ENCODE peak calls at places on chromosome 6, in nine cellular contexts. One of them, this sample, is unnamed.

GRCh38 chr6:42276008-42276890 is 58.6 kb upstream of the MRPS10 start:
- DNase-seq in mesendoderm: no peak
- DNase-seq in heart right ventricle: peak; percentile 62
- DNase-seq in posterior cingulate gyrus: no peak
- DNase-seq in fibroblast of lung: peak; percentile 63
- DNase-seq in choroid plexus epithelial cell: peak; percentile 73
- DNase-seq in activated CD4-positive, alpha-beta T cell treated with anti-CD3 and anti-CD28 coated beads for 1 hour: no peak
- DNase-seq in islet precursor cell: no peak
- DNase-seq in stimulated activated CD8-positive, alpha-beta memory T cell treated with anti-CD3 and anti-CD28 coated beads, Interleukin-4, amount 100 ng/mL, for 1 hour: no peak
- DNase-seq in this sample: no peak

GRCh38 chr6:13307508-13307995 is 20.8 kb downstream of the TBC1D7 start:
- DNase-seq in posterior cingulate gyrus: no peak
- DNase-seq in fibroblast of lung: peak; percentile 70
- DNase-seq in activated CD4-positive, alpha-beta T cell treated with anti-CD3 and anti-CD28 coated beads for 1 hour: no peak
- DNase-seq in mesendoderm: no peak
- DNase-seq in choroid plexus epithelial cell: peak; percentile 93
- DNase-seq in stimulated activated CD8-positive, alpha-beta memory T cell treated with anti-CD3 and anti-CD28 coated beads, Interleukin-4, amount 100 ng/mL, for 1 hour: no peak
- DNase-seq in heart right ventricle: no peak
- DNase-seq in islet precursor cell: no peak
- DNase-seq in this sample: no peak

GRCh38 chr6:140915001-140915950 is 1217.4 kb upstream of the GJE1 start:
- DNase-seq in islet precursor cell: no peak
- DNase-seq in activated CD4-positive, alpha-beta T cell treated with anti-CD3 and anti-CD28 coated beads for 1 hour: no peak
- DNase-seq in mesendoderm: no peak
- DNase-seq in fibroblast of lung: no peak
- DNase-seq in heart right ventricle: no peak
- DNase-seq in posterior cingulate gyrus: no peak
- DNase-seq in stimulated activated CD8-positive, alpha-beta memory T cell treated with anti-CD3 and anti-CD28 coated beads, Interleukin-4, amount 100 ng/mL, for 1 hour: no peak
- DNase-seq in choroid plexus epithelial cell: peak; percentile 19
- DNase-seq in this sample: no peak

GRCh38 chr6:44050872-44051421 is 76.3 kb downstream of the MRPL14 start:
- DNase-seq in posterior cingulate gyrus: no peak
- DNase-seq in activated CD4-positive, alpha-beta T cell treated with anti-CD3 and anti-CD28 coated beads for 1 hour: no peak
- DNase-seq in choroid plexus epithelial cell: no peak
- DNase-seq in stimulated activated CD8-positive, alpha-beta memory T cell treated with anti-CD3 and anti-CD28 coated beads, Interleukin-4, amount 100 ng/mL, for 1 hour: no peak
- DNase-seq in fibroblast of lung: no peak
- DNase-seq in heart right ventricle: no peak
- DNase-seq in mesendoderm: no peak
- DNase-seq in islet precursor cell: peak; percentile 94
- DNase-seq in this sample: no peak

GRCh38 chr6:119647309-119647708 is 297.7 kb upstream of the MAN1A1 start:
- DNase-seq in posterior cingulate gyrus: no peak
- DNase-seq in choroid plexus epithelial cell: peak; percentile 4
- DNase-seq in fibroblast of lung: no peak
- DNase-seq in heart right ventricle: no peak
- DNase-seq in mesendoderm: no peak
- DNase-seq in islet precursor cell: no peak
- DNase-seq in activated CD4-positive, alpha-beta T cell treated with anti-CD3 and anti-CD28 coated beads for 1 hour: no peak
- DNase-seq in stimulated activated CD8-positive, alpha-beta memory T cell treated with anti-CD3 and anti-CD28 coated beads, Interleukin-4, amount 100 ng/mL, for 1 hour: no peak
- DNase-seq in this sample: no peak

GRCh38 chr6:593139-593906 is 63.6 kb downstream of the HUS1B start:
- DNase-seq in stimulated activated CD8-positive, alpha-beta memory T cell treated with anti-CD3 and anti-CD28 coated beads, Interleukin-4, amount 100 ng/mL, for 1 hour: peak; percentile 47
- DNase-seq in activated CD4-positive, alpha-beta T cell treated with anti-CD3 and anti-CD28 coated beads for 1 hour: peak; percentile 32
- DNase-seq in mesendoderm: peak; percentile 66
- DNase-seq in fibroblast of lung: peak; percentile 71
- DNase-seq in posterior cingulate gyrus: peak; percentile 30
- DNase-seq in choroid plexus epithelial cell: peak; percentile 76
- DNase-seq in heart right ventricle: no peak
- DNase-seq in islet precursor cell: no peak
- DNase-seq in this sample: peak; percentile 68

GRCh38 chr6:167663784-167664432 is 162.8 kb upstream of the AFDN start:
- DNase-seq in stimulated activated CD8-positive, alpha-beta memory T cell treated with anti-CD3 and anti-CD28 coated beads, Interleukin-4, amount 100 ng/mL, for 1 hour: no peak
- DNase-seq in heart right ventricle: no peak
- DNase-seq in mesendoderm: no peak
- DNase-seq in choroid plexus epithelial cell: no peak
- DNase-seq in fibroblast of lung: no peak
- DNase-seq in activated CD4-positive, alpha-beta T cell treated with anti-CD3 and anti-CD28 coated beads for 1 hour: no peak
- DNase-seq in islet precursor cell: peak; percentile 40
- DNase-seq in posterior cingulate gyrus: no peak
- DNase-seq in this sample: no peak

GRCh38 chr6:30497714-30498113 is 8.4 kb downstream of the HLA-E start:
- DNase-seq in posterior cingulate gyrus: no peak
- DNase-seq in stimulated activated CD8-positive, alpha-beta memory T cell treated with anti-CD3 and anti-CD28 coated beads, Interleukin-4, amount 100 ng/mL, for 1 hour: no peak
- DNase-seq in choroid plexus epithelial cell: no peak
- DNase-seq in activated CD4-positive, alpha-beta T cell treated with anti-CD3 and anti-CD28 coated beads for 1 hour: no peak
- DNase-seq in fibroblast of lung: no peak
- DNase-seq in mesendoderm: no peak
- DNase-seq in heart right ventricle: no peak
- DNase-seq in islet precursor cell: peak; percentile 21
- DNase-seq in this sample: no peak

GRCh38 chr6:84687487-84687886 is 76.9 kb downstream of the TBX18 start:
- DNase-seq in islet precursor cell: no peak
- DNase-seq in heart right ventricle: no peak
- DNase-seq in mesendoderm: no peak
- DNase-seq in choroid plexus epithelial cell: peak; percentile 63
- DNase-seq in posterior cingulate gyrus: no peak
- DNase-seq in stimulated activated CD8-positive, alpha-beta memory T cell treated with anti-CD3 and anti-CD28 coated beads, Interleukin-4, amount 100 ng/mL, for 1 hour: no peak
- DNase-seq in activated CD4-positive, alpha-beta T cell treated with anti-CD3 and anti-CD28 coated beads for 1 hour: no peak
- DNase-seq in fibroblast of lung: no peak
- DNase-seq in this sample: no peak

GRCh38 chr6:169921853-169922779 is 170.7 kb downstream of the ERMARD start:
- DNase-seq in stimulated activated CD8-positive, alpha-beta memory T cell treated with anti-CD3 and anti-CD28 coated beads, Interleukin-4, amount 100 ng/mL, for 1 hour: no peak
- DNase-seq in activated CD4-positive, alpha-beta T cell treated with anti-CD3 and anti-CD28 coated beads for 1 hour: no peak
- DNase-seq in heart right ventricle: no peak
- DNase-seq in choroid plexus epithelial cell: no peak
- DNase-seq in islet precursor cell: peak; percentile 43
- DNase-seq in mesendoderm: no peak
- DNase-seq in posterior cingulate gyrus: no peak
- DNase-seq in fibroblast of lung: no peak
- DNase-seq in this sample: no peak

GRCh38 chr6:164005312-164005711 is 590.8 kb downstream of the QKI start:
- DNase-seq in fibroblast of lung: no peak
- DNase-seq in islet precursor cell: peak; percentile 89
- DNase-seq in mesendoderm: peak; percentile 23
- DNase-seq in heart right ventricle: no peak
- DNase-seq in activated CD4-positive, alpha-beta T cell treated with anti-CD3 and anti-CD28 coated beads for 1 hour: no peak
- DNase-seq in stimulated activated CD8-positive, alpha-beta memory T cell treated with anti-CD3 and anti-CD28 coated beads, Interleukin-4, amount 100 ng/mL, for 1 hour: no peak
- DNase-seq in posterior cingulate gyrus: no peak
- DNase-seq in choroid plexus epithelial cell: no peak
- DNase-seq in this sample: no peak

GRCh38 chr6:53718597-53719460 is 53.3 kb upstream of the KLHL31 start:
- DNase-seq in stimulated activated CD8-positive, alpha-beta memory T cell treated with anti-CD3 and anti-CD28 coated beads, Interleukin-4, amount 100 ng/mL, for 1 hour: no peak
- DNase-seq in posterior cingulate gyrus: no peak
- DNase-seq in mesendoderm: peak; percentile 72
- DNase-seq in choroid plexus epithelial cell: peak; percentile 85
- DNase-seq in heart right ventricle: no peak
- DNase-seq in islet precursor cell: no peak
- DNase-seq in fibroblast of lung: peak; percentile 79
- DNase-seq in activated CD4-positive, alpha-beta T cell treated with anti-CD3 and anti-CD28 coated beads for 1 hour: no peak
- DNase-seq in this sample: peak; percentile 48

GRCh38 chr6:89794324-89794723 is 25.3 kb downstream of the MDN1 start:
- DNase-seq in stimulated activated CD8-positive, alpha-beta memory T cell treated with anti-CD3 and anti-CD28 coated beads, Interleukin-4, amount 100 ng/mL, for 1 hour: no peak
- DNase-seq in mesendoderm: no peak
- DNase-seq in fibroblast of lung: no peak
- DNase-seq in choroid plexus epithelial cell: no peak
- DNase-seq in islet precursor cell: no peak
- DNase-seq in heart right ventricle: no peak
- DNase-seq in posterior cingulate gyrus: no peak
- DNase-seq in activated CD4-positive, alpha-beta T cell treated with anti-CD3 and anti-CD28 coated beads for 1 hour: no peak
- DNase-seq in this sample: no peak

GRCh38 chr6:51526922-51527321 is 560.5 kb downstream of the PKHD1 start:
- DNase-seq in stimulated activated CD8-positive, alpha-beta memory T cell treated with anti-CD3 and anti-CD28 coated beads, Interleukin-4, amount 100 ng/mL, for 1 hour: no peak
- DNase-seq in islet precursor cell: no peak
- DNase-seq in heart right ventricle: no peak
- DNase-seq in posterior cingulate gyrus: no peak
- DNase-seq in choroid plexus epithelial cell: no peak
- DNase-seq in mesendoderm: no peak
- DNase-seq in fibroblast of lung: no peak
- DNase-seq in activated CD4-positive, alpha-beta T cell treated with anti-CD3 and anti-CD28 coated beads for 1 hour: no peak
- DNase-seq in this sample: no peak

GRCh38 chr6:2931970-2932748 is 29.1 kb upstream of the SERPINB9 start:
- DNase-seq in mesendoderm: peak; percentile 97
- DNase-seq in islet precursor cell: peak; percentile 98
- DNase-seq in fibroblast of lung: peak; percentile 62
- DNase-seq in choroid plexus epithelial cell: peak; percentile 79
- DNase-seq in heart right ventricle: peak; percentile 70
- DNase-seq in posterior cingulate gyrus: peak; percentile 85
- DNase-seq in activated CD4-positive, alpha-beta T cell treated with anti-CD3 and anti-CD28 coated beads for 1 hour: peak; percentile 80
- DNase-seq in stimulated activated CD8-positive, alpha-beta memory T cell treated with anti-CD3 and anti-CD28 coated beads, Interleukin-4, amount 100 ng/mL, for 1 hour: peak; percentile 75
- DNase-seq in this sample: peak; percentile 82

GRCh38 chr6:43378631-43379030 is 9.2 kb upstream of the ZNF318 start:
- DNase-seq in heart right ventricle: no peak
- DNase-seq in choroid plexus epithelial cell: no peak
- DNase-seq in islet precursor cell: no peak
- DNase-seq in fibroblast of lung: no peak
- DNase-seq in mesendoderm: no peak
- DNase-seq in stimulated activated CD8-positive, alpha-beta memory T cell treated with anti-CD3 and anti-CD28 coated beads, Interleukin-4, amount 100 ng/mL, for 1 hour: no peak
- DNase-seq in posterior cingulate gyrus: no peak
- DNase-seq in activated CD4-positive, alpha-beta T cell treated with anti-CD3 and anti-CD28 coated beads for 1 hour: no peak
- DNase-seq in this sample: no peak

GRCh38 chr6:113221850-113222249 is 635.3 kb upstream of the MARCKS start:
- DNase-seq in fibroblast of lung: no peak
- DNase-seq in choroid plexus epithelial cell: no peak
- DNase-seq in islet precursor cell: no peak
- DNase-seq in posterior cingulate gyrus: no peak
- DNase-seq in mesendoderm: peak; percentile 3
- DNase-seq in heart right ventricle: no peak
- DNase-seq in activated CD4-positive, alpha-beta T cell treated with anti-CD3 and anti-CD28 coated beads for 1 hour: no peak
- DNase-seq in stimulated activated CD8-positive, alpha-beta memory T cell treated with anti-CD3 and anti-CD28 coated beads, Interleukin-4, amount 100 ng/mL, for 1 hour: no peak
- DNase-seq in this sample: no peak

GRCh38 chr6:73782911-73783310 is 86.9 kb downstream of the CD109 start:
- DNase-seq in islet precursor cell: no peak
- DNase-seq in choroid plexus epithelial cell: peak; percentile 42
- DNase-seq in activated CD4-positive, alpha-beta T cell treated with anti-CD3 and anti-CD28 coated beads for 1 hour: no peak
- DNase-seq in mesendoderm: no peak
- DNase-seq in stimulated activated CD8-positive, alpha-beta memory T cell treated with anti-CD3 and anti-CD28 coated beads, Interleukin-4, amount 100 ng/mL, for 1 hour: no peak
- DNase-seq in fibroblast of lung: no peak
- DNase-seq in heart right ventricle: no peak
- DNase-seq in posterior cingulate gyrus: no peak
- DNase-seq in this sample: no peak

GRCh38 chr6:29926081-29926794 is 16.1 kb upstream of the HLA-A start:
- DNase-seq in choroid plexus epithelial cell: peak; percentile 51
- DNase-seq in activated CD4-positive, alpha-beta T cell treated with anti-CD3 and anti-CD28 coated beads for 1 hour: no peak
- DNase-seq in mesendoderm: no peak
- DNase-seq in heart right ventricle: no peak
- DNase-seq in posterior cingulate gyrus: no peak
- DNase-seq in stimulated activated CD8-positive, alpha-beta memory T cell treated with anti-CD3 and anti-CD28 coated beads, Interleukin-4, amount 100 ng/mL, for 1 hour: no peak
- DNase-seq in fibroblast of lung: peak; percentile 54
- DNase-seq in islet precursor cell: peak; percentile 24
- DNase-seq in this sample: no peak

GRCh38 chr6:161476711-161477110 is 202.8 kb upstream of the AGPAT4 start:
- DNase-seq in mesendoderm: no peak
- DNase-seq in choroid plexus epithelial cell: no peak
- DNase-seq in heart right ventricle: no peak
- DNase-seq in activated CD4-positive, alpha-beta T cell treated with anti-CD3 and anti-CD28 coated beads for 1 hour: no peak
- DNase-seq in islet precursor cell: peak; percentile 74
- DNase-seq in stimulated activated CD8-positive, alpha-beta memory T cell treated with anti-CD3 and anti-CD28 coated beads, Interleukin-4, amount 100 ng/mL, for 1 hour: no peak
- DNase-seq in fibroblast of lung: no peak
- DNase-seq in posterior cingulate gyrus: no peak
- DNase-seq in this sample: no peak

GRCh38 chr6:43575105-43575771 is 600 bp downstream of the XPO5 start:
- DNase-seq in mesendoderm: peak; percentile 61
- DNase-seq in fibroblast of lung: peak; percentile 12
- DNase-seq in posterior cingulate gyrus: peak; percentile 15
- DNase-seq in choroid plexus epithelial cell: peak; percentile 23
- DNase-seq in activated CD4-positive, alpha-beta T cell treated with anti-CD3 and anti-CD28 coated beads for 1 hour: no peak
- DNase-seq in islet precursor cell: peak; percentile 76
- DNase-seq in heart right ventricle: peak; percentile 48
- DNase-seq in stimulated activated CD8-positive, alpha-beta memory T cell treated with anti-CD3 and anti-CD28 coated beads, Interleukin-4, amount 100 ng/mL, for 1 hour: no peak
- DNase-seq in this sample: peak; percentile 47

GRCh38 chr6:13988049-13988738 is 63.4 kb downstream of the RNF182 start:
- DNase-seq in posterior cingulate gyrus: no peak
- DNase-seq in mesendoderm: no peak
- DNase-seq in stimulated activated CD8-positive, alpha-beta memory T cell treated with anti-CD3 and anti-CD28 coated beads, Interleukin-4, amount 100 ng/mL, for 1 hour: no peak
- DNase-seq in islet precursor cell: no peak
- DNase-seq in fibroblast of lung: no peak
- DNase-seq in heart right ventricle: no peak
- DNase-seq in choroid plexus epithelial cell: no peak
- DNase-seq in activated CD4-positive, alpha-beta T cell treated with anti-CD3 and anti-CD28 coated beads for 1 hour: no peak
- DNase-seq in this sample: no peak

GRCh38 chr6:29907637-29908340 is 34.5 kb upstream of the HLA-A start:
- DNase-seq in islet precursor cell: no peak
- DNase-seq in heart right ventricle: no peak
- DNase-seq in choroid plexus epithelial cell: no peak
- DNase-seq in posterior cingulate gyrus: no peak
- DNase-seq in stimulated activated CD8-positive, alpha-beta memory T cell treated with anti-CD3 and anti-CD28 coated beads, Interleukin-4, amount 100 ng/mL, for 1 hour: no peak
- DNase-seq in activated CD4-positive, alpha-beta T cell treated with anti-CD3 and anti-CD28 coated beads for 1 hour: no peak
- DNase-seq in mesendoderm: no peak
- DNase-seq in fibroblast of lung: no peak
- DNase-seq in this sample: peak; percentile 30

GRCh38 chr6:36845233-36845632 is 6.0 kb upstream of the CPNE5 start:
- DNase-seq in activated CD4-positive, alpha-beta T cell treated with anti-CD3 and anti-CD28 coated beads for 1 hour: no peak
- DNase-seq in heart right ventricle: no peak
- DNase-seq in posterior cingulate gyrus: no peak
- DNase-seq in stimulated activated CD8-positive, alpha-beta memory T cell treated with anti-CD3 and anti-CD28 coated beads, Interleukin-4, amount 100 ng/mL, for 1 hour: no peak
- DNase-seq in islet precursor cell: no peak
- DNase-seq in fibroblast of lung: no peak
- DNase-seq in mesendoderm: no peak
- DNase-seq in choroid plexus epithelial cell: no peak
- DNase-seq in this sample: no peak

This sample was measured in thyroid gland.